ENCODE peak calls at places on chromosomes 7 and 10, in ten cellular contexts. L is psoas muscle; U is GM12892; J is NCI-H1417; I is HT-29; B is activated naive CD8-positive, alpha-beta T cell treated with anti-CD3 and anti-CD28 coated beads, Interleukin-2, amount 50 U/mL, for 24 hours; G is activated naive CD4-positive, alpha-beta T cell treated with anti-CD3 and anti-CD28 coated beads, Interleukin-2, amount 10 ng/mL, durations not matched to agents 7 days and 5 days; R is GM20000; Y is esophagus muscularis mucosa; W is iris pigment epithelial cell. T is an unnamed sample.

GRCh38 chr10:21524526-21525366 is 736 bp downstream of the SKIDA1 start:
- DNase-seq in W (peak; percentile 82), B (no peak), J (peak; percentile 74), U (no peak), G (no peak), I (no peak), L (no peak), Y (no peak), R (no peak), T (no peak)

GRCh38 chr7:115359119-115359518 is 437.2 kb downstream of the MDFIC start:
- DNase-seq in U (no peak), J (no peak), B (no peak), R (no peak), Y (no peak), G (no peak), L (no peak), I (no peak), W (no peak), T (no peak)

GRCh38 chr10:76428541-76429330 is 997.3 kb downstream of the LRMDA start:
- DNase-seq in G (no peak), L (no peak), J (peak; percentile 59), I (no peak), Y (no peak), U (no peak), W (peak; percentile 94), R (no peak), B (no peak), T (no peak)

GRCh38 chr10:122838880-122839279 is 6.8 kb downstream of the CUZD1 start:
- DNase-seq in L (no peak), R (no peak), U (no peak), J (no peak), I (no peak), B (no peak), G (no peak), W (no peak), Y (no peak), T (no peak)

GRCh38 chr10:34711500-34711899 is 103.6 kb downstream of the PARD3 start:
- DNase-seq in U (no peak), B (no peak), W (no peak), J (no peak), Y (peak; percentile 86), I (no peak), L (no peak), R (no peak), G (no peak), T (no peak)

GRCh38 chr10:108911814-108912541 is 1011.3 kb downstream of the XPNPEP1 start:
- DNase-seq in U (no peak), Y (no peak), B (no peak), W (peak; percentile 50), R (peak; percentile 28), J (no peak), L (peak; percentile 19), G (no peak), I (no peak), T (no peak)

GRCh38 chr7:144780071-144780608 is 55.7 kb downstream of the TPK1 start:
- DNase-seq in U (no peak), B (no peak), W (peak; percentile 60), Y (no peak), J (no peak), R (no peak), L (no peak), I (no peak), G (no peak), T (no peak)

GRCh38 chr10:31515819-31516402 is 196.9 kb downstream of the ZEB1 start:
- DNase-seq in W (peak; percentile 31), J (no peak), B (no peak), Y (no peak), R (no peak), L (no peak), I (no peak), G (no peak), U (no peak), T (no peak)

GRCh38 chr10:19719320-19719719 is 96.9 kb upstream of the PLXDC2 start:
- DNase-seq in G (no peak), Y (no peak), R (no peak), L (no peak), J (no peak), W (peak; percentile 77), U (no peak), B (no peak), I (no peak), T (peak; percentile 68)

GRCh38 chr10:47024399-47025252 is 113.4 kb downstream of the PTPN20 start:
- DNase-seq in B (peak; percentile 72), R (peak; percentile 76), W (peak; percentile 54), Y (peak; percentile 86), J (peak; percentile 40), I (peak; percentile 76), U (peak; percentile 72), L (peak; percentile 53), G (peak; percentile 81), T (peak; percentile 6)

GRCh38 chr7:117830422-117830954 is 42.8 kb downstream of the CTTNBP2 start:
- DNase-seq in L (no peak), W (no peak), I (peak; percentile 88), B (no peak), U (no peak), Y (no peak), J (no peak), R (no peak), G (no peak), T (peak; percentile 38)

GRCh38 chr7:112707655-112708054 is 82.5 kb downstream of the TMEM168 start:
- DNase-seq in G (no peak), W (no peak), B (no peak), U (no peak), Y (no peak), I (no peak), R (no peak), L (no peak), J (no peak), T (no peak)

GRCh38 chr7:30145521-30145920 is 10.7 kb downstream of the MTURN start:
- DNase-seq in G (no peak), B (no peak), U (no peak), I (no peak), J (no peak), W (no peak), R (no peak), Y (no peak), L (no peak), T (no peak)

GRCh38 chr10:95867866-95868265 is 39.9 kb upstream of the CC2D2B start:
- DNase-seq in U (no peak), R (no peak), G (no peak), B (no peak), L (no peak), Y (no peak), J (no peak), W (no peak), I (no peak), T (no peak)

GRCh38 chr7:139697031-139697430 is 80.8 kb downstream of the HIPK2 start:
- DNase-seq in Y (no peak), I (no peak), W (no peak), U (no peak), J (peak; percentile 94), G (no peak), R (no peak), L (no peak), B (no peak), T (peak; percentile 90)

GRCh38 chr7:151140826-151141225 is 26.7 kb downstream of the GBX1 start:
- DNase-seq in B (no peak), G (peak; percentile 1), L (no peak), I (no peak), Y (no peak), U (no peak), W (no peak), J (no peak), R (no peak), T (no peak)

GRCh38 chr7:15326044-15326644 is 235.7 kb downstream of the AGMO start:
- DNase-seq in R (peak; percentile 3), G (no peak), U (no peak), B (no peak), L (no peak), Y (no peak), W (peak; percentile 42), I (peak; percentile 68), J (peak; percentile 29), T (peak; percentile 54)

GRCh38 chr7:27922907-27923306 is 182.9 kb downstream of the TAX1BP1 start:
- DNase-seq in I (no peak), Y (no peak), W (no peak), B (no peak), J (no peak), G (no peak), R (peak; percentile 37), U (no peak), L (no peak), T (no peak)

GRCh38 chr7:81244213-81244612 is 325.4 kb upstream of the SEMA3C start:
- DNase-seq in B (no peak), R (no peak), G (no peak), I (peak; percentile 53), L (no peak), W (peak; percentile 63), Y (no peak), J (no peak), U (no peak), T (no peak)

GRCh38 chr10:62626096-62626495 is 178.4 kb upstream of the ADO start:
- DNase-seq in I (no peak), G (no peak), J (no peak), L (no peak), W (no peak), R (no peak), U (no peak), Y (no peak), B (no peak), T (no peak)

GRCh38 chr10:35270100-35270499 is 66.2 kb upstream of the CCNY start:
- DNase-seq in L (no peak), R (no peak), U (no peak), J (no peak), B (no peak), I (no peak), G (no peak), Y (no peak), W (no peak), T (no peak)

GRCh38 chr7:45407730-45408406 is 166.3 kb upstream of the ADCY1 start:
- DNase-seq in R (no peak), U (no peak), I (no peak), Y (no peak), J (no peak), W (no peak), G (no peak), B (no peak), L (no peak), T (no peak)

GRCh38 chr7:151817315-151817690 is 59.6 kb downstream of the PRKAG2 start:
- DNase-seq in J (no peak), Y (no peak), U (no peak), L (no peak), B (no peak), G (no peak), R (no peak), I (no peak), W (no peak), T (no peak)

GRCh38 chr7:1055084-1055450 is 10.7 kb downstream of the GPR146 start:
- DNase-seq in I (no peak), L (peak; percentile 68), G (peak; percentile 82), R (no peak), Y (no peak), U (no peak), B (no peak), J (peak; percentile 82), W (peak; percentile 57), T (peak; percentile 78)

GRCh38 chr10:13614530-13615332 is 28.0 kb downstream of the PRPF18 start:
- DNase-seq in L (no peak), B (no peak), U (no peak), J (no peak), R (no peak), Y (no peak), G (no peak), I (no peak), W (peak; percentile 56), T (no peak)

GRCh38 chr7:150317748-150318444 is 5.3 kb upstream of the LRRC61 start:
- DNase-seq in I (no peak), G (no peak), Y (no peak), B (no peak), L (no peak), U (no peak), R (no peak), W (peak; percentile 80), J (no peak), T (no peak)

GRCh38 chr10:71085689-71086438 is 126.5 kb upstream of the UNC5B start:
- DNase-seq in I (no peak), U (no peak), W (no peak), R (no peak), G (no peak), J (no peak), L (no peak), B (no peak), Y (peak; percentile 81), T (peak; percentile 10)

GRCh38 chr10:122646511-122647382 is 52.9 kb downstream of the C10orf120 start:
- DNase-seq in J (no peak), I (no peak), Y (no peak), W (no peak), B (no peak), U (no peak), L (no peak), G (no peak), R (no peak), T (no peak)

T was measured in DMS153.